ENCODE peak calls at places on chromosomes 1 and 21, in six cellular contexts. One of them, this sample, is unnamed.
A peak's percentile ranks its signal among the peaks of the same experiment; 100 is the strongest.

GRCh38 chr1:3349161-3349967 is 105.1 kb upstream of the ARHGEF16 start:
- DNase-seq in heart right ventricle: peak; percentile 82
- DNase-seq in kidney: no peak
- DNase-seq in psoas muscle: no peak
- DNase-seq in cardiac muscle cell: peak; percentile 42
- DNase-seq in HCT116: no peak
- DNase-seq in this sample: no peak

GRCh38 chr1:23577056-23577985 is 18.0 kb upstream of the ID3 start:
- DNase-seq in psoas muscle: no peak
- DNase-seq in kidney: no peak
- DNase-seq in HCT116: no peak
- DNase-seq in cardiac muscle cell: peak; percentile 93
- DNase-seq in heart right ventricle: no peak
- DNase-seq in this sample: no peak

GRCh38 chr1:63787875-63788274 is 14.1 kb downstream of the ROR1 start:
- DNase-seq in heart right ventricle: no peak
- DNase-seq in psoas muscle: no peak
- DNase-seq in cardiac muscle cell: no peak
- DNase-seq in HCT116: no peak
- DNase-seq in kidney: no peak
- DNase-seq in this sample: peak; percentile 54

GRCh38 chr1:161928056-161928455 is 95.6 kb downstream of the OLFML2B start:
- DNase-seq in HCT116: no peak
- DNase-seq in psoas muscle: no peak
- DNase-seq in kidney: no peak
- DNase-seq in heart right ventricle: no peak
- DNase-seq in cardiac muscle cell: no peak
- DNase-seq in this sample: no peak

GRCh38 chr1:7224644-7225043 is 439.4 kb downstream of the CAMTA1 start:
- DNase-seq in psoas muscle: no peak
- DNase-seq in cardiac muscle cell: peak; percentile 12
- DNase-seq in HCT116: peak; percentile 37
- DNase-seq in kidney: no peak
- DNase-seq in heart right ventricle: peak; percentile 26
- DNase-seq in this sample: no peak

GRCh38 chr1:90706437-90707362 is 10.4 kb downstream of the BARHL2 start:
- DNase-seq in HCT116: no peak
- DNase-seq in cardiac muscle cell: peak; percentile 15
- DNase-seq in psoas muscle: no peak
- DNase-seq in heart right ventricle: no peak
- DNase-seq in kidney: peak; percentile 79
- DNase-seq in this sample: peak; percentile 29

GRCh38 chr1:246566808-246567154 is 525 bp downstream of the CNST start:
- DNase-seq in cardiac muscle cell: no peak
- DNase-seq in psoas muscle: no peak
- DNase-seq in heart right ventricle: no peak
- DNase-seq in kidney: no peak
- DNase-seq in HCT116: no peak
- DNase-seq in this sample: no peak

GRCh38 chr1:52253421-52253820 is 111.5 kb downstream of the ZFYVE9 start:
- DNase-seq in heart right ventricle: no peak
- DNase-seq in cardiac muscle cell: no peak
- DNase-seq in psoas muscle: no peak
- DNase-seq in kidney: no peak
- DNase-seq in HCT116: no peak
- DNase-seq in this sample: no peak

GRCh38 chr1:51558375-51558924 is 39.4 kb upstream of the EPS15 start:
- DNase-seq in psoas muscle: no peak
- DNase-seq in kidney: no peak
- DNase-seq in cardiac muscle cell: peak; percentile 76
- DNase-seq in heart right ventricle: no peak
- DNase-seq in HCT116: no peak
- DNase-seq in this sample: no peak

GRCh38 chr1:45857101-45857700 is 53.8 kb downstream of the MAST2 start:
- DNase-seq in HCT116: no peak
- DNase-seq in heart right ventricle: no peak
- DNase-seq in kidney: no peak
- DNase-seq in cardiac muscle cell: no peak
- DNase-seq in psoas muscle: no peak
- DNase-seq in this sample: no peak

GRCh38 chr1:219347843-219348475 is 174.3 kb downstream of the LYPLAL1 start:
- DNase-seq in HCT116: no peak
- DNase-seq in cardiac muscle cell: no peak
- DNase-seq in psoas muscle: peak; percentile 46
- DNase-seq in heart right ventricle: peak; percentile 68
- DNase-seq in kidney: peak; percentile 72
- DNase-seq in this sample: peak; percentile 35

GRCh38 chr1:171740987-171741871 is 636 bp downstream of the VAMP4 start:
- DNase-seq in cardiac muscle cell: peak; percentile 44
- DNase-seq in kidney: no peak
- DNase-seq in HCT116: no peak
- DNase-seq in psoas muscle: peak; percentile 29
- DNase-seq in heart right ventricle: no peak
- DNase-seq in this sample: peak; percentile 32

GRCh38 chr1:29362116-29362515 is 125.8 kb downstream of the PTPRU start:
- DNase-seq in psoas muscle: no peak
- DNase-seq in heart right ventricle: no peak
- DNase-seq in cardiac muscle cell: no peak
- DNase-seq in HCT116: no peak
- DNase-seq in kidney: no peak
- DNase-seq in this sample: no peak

GRCh38 chr1:154290921-154291320 is 18.5 kb downstream of the HAX1 start:
- DNase-seq in heart right ventricle: no peak
- DNase-seq in kidney: no peak
- DNase-seq in HCT116: no peak
- DNase-seq in psoas muscle: no peak
- DNase-seq in cardiac muscle cell: no peak
- DNase-seq in this sample: no peak

GRCh38 chr1:212665241-212666115 is 34.2 kb downstream of the BATF3 start:
- DNase-seq in heart right ventricle: peak; percentile 87
- DNase-seq in cardiac muscle cell: peak; percentile 89
- DNase-seq in HCT116: peak; percentile 68
- DNase-seq in kidney: peak; percentile 93
- DNase-seq in psoas muscle: peak; percentile 80
- DNase-seq in this sample: peak; percentile 83

GRCh38 chr1:109218516-109218915 is 4.8 kb downstream of the SARS1 start:
- DNase-seq in heart right ventricle: no peak
- DNase-seq in HCT116: no peak
- DNase-seq in kidney: no peak
- DNase-seq in psoas muscle: no peak
- DNase-seq in cardiac muscle cell: peak; percentile 12
- DNase-seq in this sample: peak; percentile 76

GRCh38 chr1:225875044-225875822 is 6.9 kb downstream of the TMEM63A start:
- DNase-seq in kidney: peak; percentile 92
- DNase-seq in HCT116: peak; percentile 82
- DNase-seq in heart right ventricle: no peak
- DNase-seq in cardiac muscle cell: no peak
- DNase-seq in psoas muscle: no peak
- DNase-seq in this sample: peak; percentile 76

GRCh38 chr1:235843458-235843857 is 23.2 kb downstream of the LYST start:
- DNase-seq in psoas muscle: no peak
- DNase-seq in HCT116: peak; percentile 21
- DNase-seq in cardiac muscle cell: peak; percentile 62
- DNase-seq in kidney: no peak
- DNase-seq in heart right ventricle: no peak
- DNase-seq in this sample: no peak

GRCh38 chr21:25871566-25871965 is 136.8 kb downstream of the GABPA start:
- DNase-seq in kidney: no peak
- DNase-seq in heart right ventricle: no peak
- DNase-seq in HCT116: no peak
- DNase-seq in psoas muscle: no peak
- DNase-seq in cardiac muscle cell: no peak
- DNase-seq in this sample: no peak

GRCh38 chr1:169634877-169635276 is 5.0 kb upstream of the SELP start:
- DNase-seq in HCT116: no peak
- DNase-seq in cardiac muscle cell: no peak
- DNase-seq in kidney: no peak
- DNase-seq in heart right ventricle: no peak
- DNase-seq in psoas muscle: no peak
- DNase-seq in this sample: no peak
- H3K9me3 ChIP-seq in HCT116: no peaks in the 10 kb centered on the region
- H3K9me3 ChIP-seq in cardiac muscle cell: no peaks in the 10 kb centered on the region
- H3K9me3 ChIP-seq in kidney: no peaks in the 10 kb centered on the region
- H3K9me3 ChIP-seq in heart right ventricle: peaks cover 41% of the 10 kb centered on the region
- H3K9me3 ChIP-seq in psoas muscle: peaks cover 24% of the 10 kb centered on the region
- H3K9me3 ChIP-seq in this sample: peaks cover 17% of the 10 kb centered on the region

DNA sequence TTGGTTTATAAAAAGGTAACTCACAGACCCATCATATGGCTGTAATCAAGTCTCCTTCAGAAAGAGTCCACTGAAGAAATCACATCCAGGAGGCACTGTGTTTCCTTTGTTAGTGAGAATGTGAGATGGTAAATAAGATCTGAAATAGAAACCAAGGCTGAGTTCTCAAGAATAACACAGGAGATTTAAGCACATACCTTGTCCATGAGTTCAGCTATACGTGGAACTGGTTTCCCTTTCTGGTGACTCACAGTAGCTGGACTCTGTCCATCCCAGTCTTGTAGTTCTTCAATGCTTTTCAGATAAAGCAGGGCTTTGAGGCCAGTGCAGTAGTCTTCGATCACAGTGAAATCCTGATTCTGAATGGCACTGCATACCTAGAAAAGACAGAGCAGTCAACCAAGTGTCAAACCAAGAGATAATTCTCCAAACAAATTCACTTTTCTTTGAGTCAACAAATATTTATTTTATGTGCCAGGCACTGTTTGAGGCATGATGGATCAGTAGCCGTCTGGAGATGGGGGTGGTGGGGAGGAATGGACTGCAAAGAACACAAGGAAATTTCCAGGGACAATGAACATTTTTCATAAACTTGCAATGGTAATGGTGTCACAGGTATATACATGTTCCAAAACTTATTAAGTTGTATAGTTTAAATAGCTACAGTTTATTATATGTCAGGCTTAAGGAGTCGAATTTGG is 471.4 kb downstream of the PTBP2 start:
- DNase-seq in HCT116: peak; percentile 42
- DNase-seq in cardiac muscle cell: peak; percentile 95
- DNase-seq in kidney: no peak
- DNase-seq in psoas muscle: no peak
- DNase-seq in heart right ventricle: no peak
- DNase-seq in this sample: peak; percentile 29
- TF ChIP-seq CTCF in HCT116: no peak
- TF ChIP-seq CTCF in cardiac muscle cell: no peak
- TF ChIP-seq CTCF in kidney: no peak
- TF ChIP-seq CTCF in psoas muscle: no peak
- TF ChIP-seq CTCF in heart right ventricle: no peak
- TF ChIP-seq CTCF in this sample: no peak

GRCh38 chr1:8651962-8652361 is 165.5 kb downstream of the RERE start:
- DNase-seq in kidney: no peak
- DNase-seq in psoas muscle: no peak
- DNase-seq in cardiac muscle cell: no peak
- DNase-seq in HCT116: no peak
- DNase-seq in heart right ventricle: no peak
- DNase-seq in this sample: no peak
- H3K27ac ChIP-seq in kidney: no peak overlapping the region
- H3K27ac ChIP-seq in psoas muscle: peak overlapping the region; percentile 52
- H3K27ac ChIP-seq in cardiac muscle cell: peak overlapping the region; percentile 67
- H3K27ac ChIP-seq in HCT116: no peak overlapping the region
- H3K27ac ChIP-seq in heart right ventricle: peak overlapping the region; percentile 71
- H3K27ac ChIP-seq in this sample: peak overlapping the region; percentile 42

DNA sequence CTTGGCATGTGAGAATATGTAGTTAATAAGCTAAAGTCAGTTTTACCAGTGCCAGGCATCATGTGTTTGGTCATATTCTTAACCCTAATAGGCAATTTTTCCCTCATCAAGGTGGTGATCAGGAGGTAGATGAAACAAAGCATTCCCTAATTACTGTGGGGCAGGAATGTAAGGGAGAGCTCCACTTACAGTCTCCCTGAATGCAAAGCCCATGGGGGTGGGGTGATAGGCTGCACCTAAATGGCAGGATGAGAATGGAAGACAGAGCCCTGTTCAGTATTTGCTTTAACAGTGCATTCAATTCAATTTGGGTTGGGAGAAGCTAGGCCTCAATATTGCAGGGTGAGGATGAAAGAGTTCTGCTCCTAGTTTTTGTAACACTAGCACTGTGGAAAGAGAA is 23.4 kb downstream of the ZNF678 start:
- DNase-seq in kidney: no peak
- DNase-seq in HCT116: no peak
- DNase-seq in cardiac muscle cell: no peak
- DNase-seq in heart right ventricle: no peak
- DNase-seq in psoas muscle: no peak
- DNase-seq in this sample: no peak
- H3K9me3 ChIP-seq in kidney: no peaks in the 10 kb centered on the region
- H3K9me3 ChIP-seq in HCT116: no peaks in the 10 kb centered on the region
- H3K9me3 ChIP-seq in cardiac muscle cell: no peaks in the 10 kb centered on the region
- H3K9me3 ChIP-seq in heart right ventricle: peaks cover 34% of the 10 kb centered on the region
- H3K9me3 ChIP-seq in psoas muscle: peaks cover 19% of the 10 kb centered on the region
- H3K9me3 ChIP-seq in this sample: no peaks in the 10 kb centered on the region

GRCh38 chr1:107277022-107277421 is 136.2 kb downstream of the NTNG1 start:
- DNase-seq in HCT116: no peak
- DNase-seq in kidney: no peak
- DNase-seq in heart right ventricle: no peak
- DNase-seq in psoas muscle: no peak
- DNase-seq in cardiac muscle cell: peak; percentile 54
- DNase-seq in this sample: no peak
- TF ChIP-seq CTCF in HCT116: no peak
- TF ChIP-seq CTCF in kidney: peak; percentile 40
- TF ChIP-seq CTCF in heart right ventricle: peak; percentile 33
- TF ChIP-seq CTCF in psoas muscle: peak; percentile 38
- TF ChIP-seq CTCF in cardiac muscle cell: peak; percentile 49
- TF ChIP-seq CTCF in this sample: no peak

GRCh38 chr21:46154155-46154954 is 1.0 kb downstream of the FTCD start:
- DNase-seq in HCT116: no peak
- DNase-seq in psoas muscle: peak; percentile 11
- DNase-seq in cardiac muscle cell: no peak
- DNase-seq in kidney: peak; percentile 74
- DNase-seq in heart right ventricle: no peak
- DNase-seq in this sample: no peak
- H3K27ac ChIP-seq in HCT116: no peak overlapping the region
- H3K27ac ChIP-seq in psoas muscle: no peak overlapping the region
- H3K27ac ChIP-seq in cardiac muscle cell: peak overlapping the region; percentile 91
- H3K27ac ChIP-seq in kidney: peak overlapping the region; percentile 92
- H3K27ac ChIP-seq in heart right ventricle: no peak overlapping the region
- H3K27ac ChIP-seq in this sample: no peak overlapping the region

DNA sequence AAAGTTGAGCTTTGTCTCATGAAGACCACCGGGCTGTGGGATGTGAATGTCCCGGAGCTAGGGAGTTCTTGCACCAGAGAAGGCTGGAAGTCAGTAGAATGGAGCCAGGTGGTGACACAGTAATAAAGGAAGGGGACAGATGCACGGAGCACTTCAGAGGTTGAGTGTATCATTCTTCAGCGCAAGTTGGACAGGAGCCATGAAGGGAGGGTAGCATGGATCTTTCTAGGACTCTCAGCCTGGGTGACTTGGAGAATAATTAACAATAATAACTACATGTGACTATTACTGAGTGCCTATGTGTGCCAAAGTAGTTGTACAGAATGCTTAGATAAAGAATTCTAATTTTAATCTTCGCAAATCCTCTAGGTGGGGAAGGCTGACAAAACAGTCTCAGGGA is 258.7 kb upstream of the AJAP1 start:
- DNase-seq in heart right ventricle: no peak
- DNase-seq in HCT116: no peak
- DNase-seq in psoas muscle: no peak
- DNase-seq in kidney: no peak
- DNase-seq in cardiac muscle cell: no peak
- DNase-seq in this sample: no peak
- H3K9me3 ChIP-seq in heart right ventricle: peaks cover 19% of the 10 kb centered on the region
- H3K9me3 ChIP-seq in HCT116: no peaks in the 10 kb centered on the region
- H3K9me3 ChIP-seq in psoas muscle: peaks cover 9% of the 10 kb centered on the region
- H3K9me3 ChIP-seq in kidney: no peaks in the 10 kb centered on the region
- H3K9me3 ChIP-seq in cardiac muscle cell: no peaks in the 10 kb centered on the region
- H3K9me3 ChIP-seq in this sample: peaks cover 24% of the 10 kb centered on the region

GRCh38 chr1:156584813-156585212 is 5.3 kb downstream of the TTC24 start:
- DNase-seq in cardiac muscle cell: no peak
- DNase-seq in kidney: no peak
- DNase-seq in HCT116: no peak
- DNase-seq in heart right ventricle: no peak
- DNase-seq in psoas muscle: no peak
- DNase-seq in this sample: no peak
- TF ChIP-seq CTCF in cardiac muscle cell: no peak
- TF ChIP-seq CTCF in kidney: no peak
- TF ChIP-seq CTCF in HCT116: no peak
- TF ChIP-seq CTCF in heart right ventricle: no peak
- TF ChIP-seq CTCF in psoas muscle: no peak
- TF ChIP-seq CTCF in this sample: no peak